ENCODE peak calls at places on chromosomes 1 and 21, in six cellular contexts. Z is NB4, S is Peyer's patch, E is transverse colon, U is body of pancreas, L is adrenal gland. B is an unnamed sample.

GRCh38 chr1:2376931-2377672 is 14.3 kb downstream of the MORN1 start:
- DNase-seq in Z (no peak), S (no peak), E (peak), U (no peak), L (no peak), B (no peak)

GRCh38 chr1:42777860-42778259 is 6.9 kb upstream of the TMEM269 start:
- DNase-seq in Z (peak), S (no peak), E (no peak), U (no peak), L (no peak), B (peak)

GRCh38 chr21:34579411-34579810 is 35.5 kb downstream of the RCAN1 start:
- DNase-seq in Z (peak), S (no peak), E (no peak), U (no peak), L (no peak), B (peak)

GRCh38 chr21:22898061-22898460 is 1899.9 kb downstream of the NCAM2 start:
- DNase-seq in Z (no peak), S (no peak), E (no peak), U (no peak), L (no peak), B (no peak)

GRCh38 chr1:44924835-44925464 is 61.4 kb downstream of the EIF2B3 start:
- DNase-seq in Z (peak), S (no peak), E (no peak), U (no peak), L (no peak), B (peak)

GRCh38 chr1:37478451-37478871 is 4.1 kb downstream of the ZC3H12A start:
- DNase-seq in Z (peak), S (peak), E (peak), U (peak), L (peak), B (no peak)

GRCh38 chr1:151832318-151832984 is 849 bp upstream of the RORC start:
- DNase-seq in Z (no peak), S (peak), E (peak), U (peak), L (peak), B (no peak)

GRCh38 chr1:218426343-218426657 is 81.2 kb downstream of the TGFB2 start:
- DNase-seq in Z (no peak), S (no peak), E (no peak), U (peak), L (peak), B (no peak)

GRCh38 chr1:17502326-17502778 is 37.1 kb upstream of the ARHGEF10L start:
- DNase-seq in Z (peak), S (peak), E (peak), U (peak), L (peak), B (peak)

GRCh38 chr21:32499249-32500055 is 85.9 kb downstream of the TCP10L start:
- DNase-seq in Z (no peak), S (no peak), E (no peak), U (no peak), L (no peak), B (peak)

GRCh38 chr1:91583326-91583755 is 82.7 kb downstream of the CDC7 start:
- DNase-seq in Z (no peak), S (no peak), E (peak), U (no peak), L (no peak), B (no peak)

GRCh38 chr1:15951341-15952153 is 24.4 kb downstream of the ZBTB17 start:
- DNase-seq in Z (peak), S (peak), E (no peak), U (no peak), L (peak), B (no peak)

GRCh38 chr1:54980528-54981241 is at the start of gene TMEM61:
- DNase-seq in Z (no peak), S (peak), E (peak), U (peak), L (no peak), B (peak)

GRCh38 chr1:185776521-185776920 is 42.3 kb downstream of the HMCN1 start:
- DNase-seq in Z (no peak), S (no peak), E (no peak), U (no peak), L (no peak), B (no peak)

GRCh38 chr1:211198111-211198510 is 61.1 kb upstream of the RCOR3 start:
- DNase-seq in Z (no peak), S (no peak), E (no peak), U (no peak), L (no peak), B (peak)

GRCh38 chr1:39488801-39489566 is 2.5 kb upstream of the BMP8A start:
- DNase-seq in Z (peak), S (no peak), E (no peak), U (no peak), L (no peak), B (no peak)

GRCh38 chr1:113784104-113784779 is 25.0 kb upstream of the PHTF1 start:
- DNase-seq in Z (peak), S (no peak), E (no peak), U (no peak), L (no peak), B (no peak)

GRCh38 chr1:2059290-2059953 is 9.2 kb downstream of the PRKCZ start:
- DNase-seq in Z (no peak), S (no peak), E (no peak), U (no peak), L (no peak), B (no peak)

GRCh38 chr1:54227091-54227602 is 27.2 kb downstream of the MRPL37 start:
- DNase-seq in Z (peak), S (peak), E (no peak), U (peak), L (peak), B (peak)

GRCh38 chr1:183019860-183020259 is 3.4 kb upstream of the LAMC1 start:
- DNase-seq in Z (no peak), S (no peak), E (no peak), U (peak), L (no peak), B (no peak)

GRCh38 chr1:56435434-56436337 is 143.7 kb downstream of the PLPP3 start:
- DNase-seq in Z (no peak), S (no peak), E (no peak), U (no peak), L (no peak), B (no peak)

GRCh38 chr1:39996396-39997004 is 41.6 kb downstream of the MFSD2A start:
- DNase-seq in Z (no peak), S (no peak), E (no peak), U (no peak), L (no peak), B (no peak)

GRCh38 chr1:176857632-176858031 is 306.9 kb downstream of the ASTN1 start:
- DNase-seq in Z (no peak), S (no peak), E (no peak), U (no peak), L (no peak), B (no peak)

GRCh38 chr1:101147381-101147780 is 89.4 kb upstream of the S1PR1 start:
- DNase-seq in Z (no peak), S (no peak), E (no peak), U (no peak), L (no peak), B (no peak)

GRCh38 chr21:32581732-32582131 is 3.6 kb downstream of the TCP10L start:
- DNase-seq in Z (no peak), S (no peak), E (no peak), U (no peak), L (no peak), B (no peak)

GRCh38 chr1:227058321-227058751 is 118.2 kb downstream of the COQ8A start:
- DNase-seq in Z (no peak), S (no peak), E (no peak), U (no peak), L (no peak), B (no peak)

DNA sequence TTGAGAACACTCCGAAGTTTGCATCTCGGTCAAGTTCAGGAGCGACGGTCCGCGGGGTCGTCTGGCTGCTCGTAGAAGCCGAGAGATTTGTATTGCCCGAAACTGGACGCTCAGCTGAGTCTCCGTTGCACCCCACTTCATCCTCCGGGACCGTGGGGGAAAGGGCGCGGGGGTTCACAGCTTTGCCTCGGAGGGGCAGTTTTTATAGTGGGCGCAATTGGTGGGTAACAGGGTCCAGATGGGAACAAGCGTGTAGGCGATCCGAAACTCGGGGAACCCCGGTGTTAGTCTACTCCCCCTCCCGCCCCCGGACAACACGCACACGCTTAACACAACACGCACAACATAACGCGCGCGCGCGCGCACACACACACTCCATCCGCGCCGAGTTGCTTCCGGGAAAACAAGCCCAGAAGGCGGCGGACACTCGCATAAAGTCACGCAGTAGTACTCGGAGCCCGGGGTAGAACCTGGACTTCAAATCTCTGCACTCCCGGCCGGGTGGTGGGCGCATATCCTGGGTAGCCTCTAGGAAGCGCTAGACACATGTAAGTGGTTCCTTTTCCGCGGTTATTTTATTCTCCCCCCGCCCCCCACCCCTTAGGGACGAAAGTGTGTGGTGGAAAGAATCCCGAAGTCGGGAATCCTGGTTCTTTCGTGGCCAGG is 1.0 kb upstream of the JUN start:
- DNase-seq in Z (peak), S (peak), E (peak), U (peak), L (peak), B (no peak)
- TF ChIP-seq POLR2A in Z (no peak), S (peak), E (peak), U (no peak), L (peak), B (peak)

GRCh38 chr1:174726880-174727585 is 272.7 kb upstream of the CACYBP start:
- DNase-seq in Z (no peak), S (no peak), E (no peak), U (no peak), L (no peak), B (no peak)
- TF ChIP-seq POLR2A in Z (no peak), S (no peak), E (no peak), U (no peak), L (no peak), B (no peak)

GRCh38 chr1:6613361-6614018 is at the start of gene PHF13:
- DNase-seq in Z (peak), S (peak), E (peak), U (peak), L (peak), B (peak)
- TF ChIP-seq POLR2A in Z (peak), S (peak), E (peak), U (peak), L (peak), B (no peak)

GRCh38 chr1:27616441-27616840 is 12.5 kb upstream of the AHDC1 start:
- DNase-seq in Z (no peak), S (no peak), E (no peak), U (no peak), L (no peak), B (no peak)
- TF ChIP-seq POLR2A in Z (no peak), S (no peak), E (no peak), U (no peak), L (no peak), B (no peak)

GRCh38 chr1:6491480-6491962 is at the start of gene PLEKHG5:
- DNase-seq in Z (peak), S (no peak), E (no peak), U (no peak), L (no peak), B (peak)
- TF ChIP-seq POLR2A in Z (no peak), S (no peak), E (no peak), U (no peak), L (no peak), B (peak)

GRCh38 chr1:24932725-24933294 is 2.7 kb upstream of the RUNX3 start:
- DNase-seq in Z (no peak), S (no peak), E (no peak), U (no peak), L (no peak), B (no peak)

GRCh38 chr1:24935196-24935526 is 5.1 kb upstream of the RUNX3 start:
- DNase-seq in Z (no peak), S (no peak), E (no peak), U (no peak), L (no peak), B (no peak)

GRCh38 chr1:24932284-24932683 is 2.2 kb upstream of the RUNX3 start:
- DNase-seq in Z (peak), S (peak), E (peak), U (peak), L (no peak), B (peak)

GRCh38 chr1:24934300-24935195 is 4.5 kb upstream of the RUNX3 start:
- DNase-seq in Z (no peak), S (no peak), E (no peak), U (no peak), L (no peak), B (no peak)

GRCh38 chr1:24933468-24933867 is 3.4 kb upstream of the RUNX3 start:
- DNase-seq in Z (no peak), S (no peak), E (no peak), U (no peak), L (no peak), B (no peak)
- TF ChIP-seq POLR2A in Z (no peak), S (no peak), E (no peak), U (no peak), L (no peak), B (no peak)

DNA sequence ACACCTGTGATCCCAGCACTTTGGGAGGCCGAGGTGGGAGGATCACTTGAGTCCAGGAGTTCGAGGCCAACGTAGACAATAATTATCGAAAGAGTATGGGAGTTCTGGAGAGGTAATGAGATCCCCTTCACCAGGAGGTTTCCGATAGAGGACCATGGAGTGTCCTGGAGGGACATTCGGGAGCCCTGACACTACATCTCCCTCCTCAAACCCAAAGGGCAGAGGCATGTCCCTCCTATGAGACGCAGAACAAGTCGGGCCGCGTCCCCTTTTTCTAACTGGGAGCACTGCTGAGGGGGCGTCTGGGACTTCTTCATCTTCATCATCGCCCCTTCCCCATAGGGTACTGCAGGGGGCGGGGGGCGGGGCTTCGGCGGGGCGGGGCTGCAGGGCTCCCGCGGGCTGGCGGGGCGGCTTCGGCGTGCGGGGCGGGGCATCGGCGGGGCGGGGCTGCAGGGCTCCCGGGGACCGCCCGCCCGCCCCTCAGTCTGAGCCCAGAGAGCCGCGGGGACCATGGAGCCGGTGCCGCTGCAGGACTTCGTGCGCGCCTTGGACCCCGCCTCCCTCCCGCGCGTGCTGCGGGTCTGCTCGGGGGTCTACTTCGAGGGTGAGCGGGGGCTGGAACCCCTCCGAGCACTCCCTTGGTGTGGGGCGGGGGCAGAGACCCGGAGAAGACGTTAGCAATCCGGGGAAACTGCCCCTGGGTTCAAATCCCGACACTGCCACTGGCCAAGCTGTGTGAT is at the start of gene THEMIS2:
- DNase-seq in Z (peak), S (peak), E (peak), U (peak), L (peak), B (peak)
- TF ChIP-seq POLR2A in Z (no peak), S (peak), E (peak), U (peak), L (peak), B (peak)

GRCh38 chr1:52366517-52366827 is 467 bp upstream of the CC2D1B start:
- DNase-seq in Z (no peak), S (no peak), E (no peak), U (no peak), L (no peak), B (no peak)

GRCh38 chr1:52364235-52364839 is 1.7 kb downstream of the CC2D1B start:
- DNase-seq in Z (no peak), S (peak), E (no peak), U (no peak), L (no peak), B (no peak)

GRCh38 chr1:52367272-52367671 is 1.3 kb upstream of the CC2D1B start:
- DNase-seq in Z (no peak), S (no peak), E (no peak), U (no peak), L (no peak), B (no peak)

GRCh38 chr1:52365091-52365745 is 787 bp downstream of the CC2D1B start:
- DNase-seq in Z (peak), S (peak), E (peak), U (peak), L (peak), B (peak)

DNA sequence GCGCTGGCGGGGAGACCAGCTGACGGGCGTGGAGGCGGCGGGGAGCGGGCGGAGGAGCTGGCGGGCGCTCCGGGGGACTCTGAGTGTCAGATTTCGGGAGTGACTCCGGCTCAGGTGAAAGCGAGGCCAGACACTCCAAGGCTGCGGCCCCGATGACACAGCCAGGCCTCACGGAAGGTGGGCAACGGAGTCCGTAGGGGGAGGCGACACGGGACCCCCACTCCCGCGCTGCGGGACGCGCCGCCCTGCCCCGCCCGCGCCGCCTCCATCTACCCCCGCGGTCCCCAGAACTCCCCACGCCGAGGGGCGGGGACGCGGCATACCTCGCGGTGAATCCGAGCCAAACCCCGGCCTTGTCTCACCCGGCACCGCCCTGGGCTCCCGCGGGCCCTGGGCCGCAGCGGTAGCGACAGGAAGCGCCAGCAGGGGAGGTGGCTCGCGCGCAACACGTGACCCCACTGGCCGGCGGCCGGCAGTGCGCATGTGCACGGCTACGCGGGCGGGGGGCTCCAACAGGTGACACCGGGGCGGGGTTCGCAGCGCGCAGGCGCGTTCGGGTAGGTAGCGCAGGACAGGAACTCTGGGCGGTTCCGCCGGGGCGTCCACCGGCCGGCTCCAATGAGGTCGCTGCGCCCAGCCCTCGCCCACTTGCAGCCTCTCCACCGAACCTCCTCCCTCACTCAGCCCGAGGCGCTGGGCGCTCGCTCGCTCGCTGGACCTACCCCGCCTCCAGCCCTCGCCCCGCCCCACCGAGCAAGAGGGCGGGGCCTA is at the start of gene CC2D1B:
- DNase-seq in Z (peak), S (peak), E (peak), U (peak), L (peak), B (peak)
- TF ChIP-seq POLR2A in Z (peak), S (peak), E (peak), U (peak), L (peak), B (peak)

GRCh38 chr1:3727825-3728776 is 24.1 kb upstream of the CCDC27 start:
- DNase-seq in Z (no peak), S (no peak), E (no peak), U (no peak), L (no peak), B (no peak)
- TF ChIP-seq POLR2A in Z (no peak), S (no peak), E (no peak), U (no peak), L (no peak), B (no peak)

B was measured in H54.